ENCODE peak calls at places on chromosomes 11 and 22, in eight cellular contexts. One of them, this sample, is unnamed.

GRCh38 chr11:129862123-129862522 is 33.3 kb downstream of the NFRKB start:
- ATAC-seq in upper lobe of left lung: peak
- ATAC-seq in heart left ventricle: no peak
- ATAC-seq in right lobe of liver: no peak
- ATAC-seq in HCT116: peak
- ATAC-seq in HepG2: peak
- ATAC-seq in IMR-90: peak
- ATAC-seq in body of pancreas: peak
- ATAC-seq in this sample: no peak

GRCh38 chr22:26756675-26757293 is 99.4 kb downstream of the MIAT start:
- ATAC-seq in IMR-90: peak
- ATAC-seq in body of pancreas: peak
- ATAC-seq in right lobe of liver: peak
- ATAC-seq in upper lobe of left lung: peak
- ATAC-seq in HepG2: peak
- ATAC-seq in HCT116: peak
- ATAC-seq in heart left ventricle: peak
- ATAC-seq in this sample: peak

GRCh38 chr11:71193431-71193830 is 58.9 kb downstream of the SHANK2 start:
- ATAC-seq in IMR-90: no peak
- ATAC-seq in upper lobe of left lung: no peak
- ATAC-seq in HepG2: peak
- ATAC-seq in right lobe of liver: peak
- ATAC-seq in HCT116: no peak
- ATAC-seq in heart left ventricle: no peak
- ATAC-seq in body of pancreas: no peak
- ATAC-seq in this sample: no peak

GRCh38 chr11:117062503-117062902 is 35.7 kb downstream of the SIK3 start:
- ATAC-seq in heart left ventricle: no peak
- ATAC-seq in upper lobe of left lung: no peak
- ATAC-seq in HCT116: no peak
- ATAC-seq in HepG2: no peak
- ATAC-seq in IMR-90: no peak
- ATAC-seq in body of pancreas: no peak
- ATAC-seq in right lobe of liver: no peak
- ATAC-seq in this sample: no peak

GRCh38 chr11:61152816-61153592 is 8.2 kb downstream of the VPS37C start:
- ATAC-seq in HCT116: peak
- ATAC-seq in heart left ventricle: peak
- ATAC-seq in IMR-90: peak
- ATAC-seq in right lobe of liver: no peak
- ATAC-seq in HepG2: no peak
- ATAC-seq in body of pancreas: peak
- ATAC-seq in upper lobe of left lung: peak
- ATAC-seq in this sample: peak

GRCh38 chr11:130217133-130217631 is 57.6 kb downstream of the ST14 start:
- ATAC-seq in heart left ventricle: no peak
- ATAC-seq in IMR-90: no peak
- ATAC-seq in HepG2: peak
- ATAC-seq in right lobe of liver: no peak
- ATAC-seq in upper lobe of left lung: no peak
- ATAC-seq in HCT116: no peak
- ATAC-seq in body of pancreas: no peak
- ATAC-seq in this sample: no peak

GRCh38 chr11:58039589-58039988 is 8.8 kb downstream of the OR6Q1 start:
- ATAC-seq in IMR-90: no peak
- ATAC-seq in right lobe of liver: no peak
- ATAC-seq in body of pancreas: peak
- ATAC-seq in heart left ventricle: no peak
- ATAC-seq in HCT116: no peak
- ATAC-seq in HepG2: no peak
- ATAC-seq in upper lobe of left lung: no peak
- ATAC-seq in this sample: no peak

GRCh38 chr11:128727811-128728431 is 34.0 kb downstream of the FLI1 start:
- ATAC-seq in HepG2: no peak
- ATAC-seq in upper lobe of left lung: peak
- ATAC-seq in HCT116: peak
- ATAC-seq in IMR-90: no peak
- ATAC-seq in body of pancreas: no peak
- ATAC-seq in right lobe of liver: peak
- ATAC-seq in heart left ventricle: peak
- ATAC-seq in this sample: no peak

GRCh38 chr11:13343067-13343466 is 65.5 kb downstream of the BMAL1 start:
- ATAC-seq in HCT116: no peak
- ATAC-seq in right lobe of liver: no peak
- ATAC-seq in body of pancreas: no peak
- ATAC-seq in heart left ventricle: no peak
- ATAC-seq in HepG2: no peak
- ATAC-seq in upper lobe of left lung: no peak
- ATAC-seq in IMR-90: no peak
- ATAC-seq in this sample: no peak

GRCh38 chr11:66386171-66387069 is 14.9 kb upstream of the SLC29A2 start:
- ATAC-seq in heart left ventricle: peak
- ATAC-seq in HepG2: peak
- ATAC-seq in HCT116: peak
- ATAC-seq in IMR-90: peak
- ATAC-seq in right lobe of liver: peak
- ATAC-seq in body of pancreas: peak
- ATAC-seq in upper lobe of left lung: peak
- ATAC-seq in this sample: peak

GRCh38 chr22:36658900-36659299 is 44.7 kb downstream of the CACNG2 start:
- ATAC-seq in upper lobe of left lung: no peak
- ATAC-seq in body of pancreas: no peak
- ATAC-seq in IMR-90: no peak
- ATAC-seq in right lobe of liver: no peak
- ATAC-seq in HCT116: no peak
- ATAC-seq in heart left ventricle: no peak
- ATAC-seq in HepG2: no peak
- ATAC-seq in this sample: no peak

GRCh38 chr22:26417406-26417805 is 11.7 kb upstream of the ASPHD2 start:
- ATAC-seq in body of pancreas: no peak
- ATAC-seq in right lobe of liver: no peak
- ATAC-seq in IMR-90: no peak
- ATAC-seq in heart left ventricle: no peak
- ATAC-seq in HepG2: no peak
- ATAC-seq in upper lobe of left lung: no peak
- ATAC-seq in HCT116: no peak
- ATAC-seq in this sample: no peak

GRCh38 chr11:131504199-131504949 is 134.0 kb downstream of the NTM start:
- ATAC-seq in heart left ventricle: peak
- ATAC-seq in right lobe of liver: no peak
- ATAC-seq in HCT116: no peak
- ATAC-seq in IMR-90: no peak
- ATAC-seq in HepG2: peak
- ATAC-seq in body of pancreas: no peak
- ATAC-seq in upper lobe of left lung: peak
- ATAC-seq in this sample: no peak

GRCh38 chr11:44709281-44709562 is 17.5 kb upstream of the TSPAN18 start:
- ATAC-seq in body of pancreas: no peak
- ATAC-seq in IMR-90: no peak
- ATAC-seq in right lobe of liver: peak
- ATAC-seq in heart left ventricle: no peak
- ATAC-seq in HepG2: peak
- ATAC-seq in upper lobe of left lung: no peak
- ATAC-seq in HCT116: peak
- ATAC-seq in this sample: no peak

GRCh38 chr22:49705216-49705600 is 122.5 kb downstream of the BRD1 start:
- ATAC-seq in right lobe of liver: peak
- ATAC-seq in HepG2: no peak
- ATAC-seq in upper lobe of left lung: no peak
- ATAC-seq in heart left ventricle: no peak
- ATAC-seq in body of pancreas: no peak
- ATAC-seq in IMR-90: no peak
- ATAC-seq in HCT116: no peak
- ATAC-seq in this sample: no peak
- TF ChIP-seq POLR2A in right lobe of liver: no peak
- TF ChIP-seq POLR2A in HepG2: no peak
- TF ChIP-seq POLR2A in upper lobe of left lung: no peak
- TF ChIP-seq POLR2A in heart left ventricle: no peak
- TF ChIP-seq POLR2A in body of pancreas: no peak
- TF ChIP-seq POLR2A in IMR-90: no peak
- TF ChIP-seq POLR2A in HCT116: no peak
- TF ChIP-seq POLR2A in this sample: no peak

DNA sequence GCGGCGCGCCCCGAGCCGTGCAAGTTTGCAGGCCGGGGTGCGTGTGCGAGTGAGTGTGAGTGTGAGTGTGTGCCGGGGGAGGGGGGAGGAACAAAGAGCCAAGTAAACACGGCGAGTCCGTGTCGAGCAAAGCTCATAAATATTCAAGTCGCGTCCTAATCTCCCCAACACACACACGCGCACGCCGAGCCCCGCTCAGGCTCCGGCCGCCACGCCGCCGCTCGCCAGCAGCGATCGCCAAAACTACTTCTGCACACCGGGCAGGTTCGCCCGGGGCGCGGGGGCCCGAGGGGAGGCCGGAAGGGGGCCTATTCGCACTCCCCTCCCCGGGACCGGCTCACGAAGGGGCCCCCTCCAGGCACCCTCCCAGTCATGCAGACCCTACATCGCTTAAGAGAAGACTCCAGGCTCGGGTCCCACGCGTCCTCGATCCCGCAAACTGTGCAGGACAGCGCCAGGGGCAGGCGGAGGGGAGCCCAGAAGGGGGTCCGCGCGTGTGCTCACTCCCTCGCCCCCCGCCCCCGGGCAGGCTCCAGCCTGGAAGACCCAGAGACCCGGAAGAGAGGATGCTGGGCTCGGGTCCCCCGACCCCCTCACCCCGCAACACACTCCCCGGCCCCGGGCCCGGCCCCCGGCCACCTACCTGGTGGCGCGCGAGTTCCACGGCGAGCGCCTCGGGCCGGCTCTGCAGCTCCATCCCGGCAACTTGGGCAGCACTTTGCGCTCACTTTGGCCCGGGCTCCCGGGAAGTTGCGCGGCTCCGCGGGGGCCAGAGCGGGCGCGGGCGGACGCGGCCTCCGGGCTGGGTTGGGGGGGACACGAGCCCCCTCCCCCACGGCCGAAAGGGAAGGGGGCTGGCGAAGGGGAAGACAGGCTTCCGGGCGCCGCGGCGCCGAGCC is 703 bp downstream of the PHF21B start:
- ATAC-seq in heart left ventricle: no peak
- ATAC-seq in right lobe of liver: peak
- ATAC-seq in upper lobe of left lung: no peak
- ATAC-seq in HepG2: peak
- ATAC-seq in IMR-90: no peak
- ATAC-seq in HCT116: no peak
- ATAC-seq in body of pancreas: peak
- ATAC-seq in this sample: no peak
- TF ChIP-seq CTCF in heart left ventricle: no peak
- TF ChIP-seq CTCF in right lobe of liver: no peak
- TF ChIP-seq CTCF in upper lobe of left lung: no peak
- TF ChIP-seq CTCF in HepG2: no peak
- TF ChIP-seq CTCF in IMR-90: no peak
- TF ChIP-seq CTCF in HCT116: no peak
- TF ChIP-seq CTCF in body of pancreas: no peak
- TF ChIP-seq CTCF in this sample: no peak

GRCh38 chr22:43923191-43923590 is 414 bp upstream of the PNPLA3 start:
- ATAC-seq in right lobe of liver: no peak
- ATAC-seq in heart left ventricle: no peak
- ATAC-seq in body of pancreas: no peak
- ATAC-seq in HCT116: no peak
- ATAC-seq in upper lobe of left lung: no peak
- ATAC-seq in IMR-90: peak
- ATAC-seq in HepG2: no peak
- ATAC-seq in this sample: no peak

GRCh38 chr22:43925433-43926348 is 2.1 kb downstream of the PNPLA3 start:
- ATAC-seq in upper lobe of left lung: peak
- ATAC-seq in body of pancreas: no peak
- ATAC-seq in IMR-90: no peak
- ATAC-seq in HCT116: no peak
- ATAC-seq in heart left ventricle: no peak
- ATAC-seq in right lobe of liver: peak
- ATAC-seq in HepG2: peak
- ATAC-seq in this sample: no peak

GRCh38 chr22:43922123-43922522 is 1.5 kb upstream of the PNPLA3 start:
- ATAC-seq in upper lobe of left lung: no peak
- ATAC-seq in HepG2: no peak
- ATAC-seq in body of pancreas: no peak
- ATAC-seq in heart left ventricle: no peak
- ATAC-seq in HCT116: no peak
- ATAC-seq in right lobe of liver: no peak
- ATAC-seq in IMR-90: no peak
- ATAC-seq in this sample: no peak

GRCh38 chr22:43926349-43926710 is 2.7 kb downstream of the PNPLA3 start:
- ATAC-seq in right lobe of liver: no peak
- ATAC-seq in IMR-90: no peak
- ATAC-seq in body of pancreas: no peak
- ATAC-seq in upper lobe of left lung: no peak
- ATAC-seq in heart left ventricle: no peak
- ATAC-seq in HepG2: no peak
- ATAC-seq in HCT116: no peak
- ATAC-seq in this sample: no peak

DNA sequence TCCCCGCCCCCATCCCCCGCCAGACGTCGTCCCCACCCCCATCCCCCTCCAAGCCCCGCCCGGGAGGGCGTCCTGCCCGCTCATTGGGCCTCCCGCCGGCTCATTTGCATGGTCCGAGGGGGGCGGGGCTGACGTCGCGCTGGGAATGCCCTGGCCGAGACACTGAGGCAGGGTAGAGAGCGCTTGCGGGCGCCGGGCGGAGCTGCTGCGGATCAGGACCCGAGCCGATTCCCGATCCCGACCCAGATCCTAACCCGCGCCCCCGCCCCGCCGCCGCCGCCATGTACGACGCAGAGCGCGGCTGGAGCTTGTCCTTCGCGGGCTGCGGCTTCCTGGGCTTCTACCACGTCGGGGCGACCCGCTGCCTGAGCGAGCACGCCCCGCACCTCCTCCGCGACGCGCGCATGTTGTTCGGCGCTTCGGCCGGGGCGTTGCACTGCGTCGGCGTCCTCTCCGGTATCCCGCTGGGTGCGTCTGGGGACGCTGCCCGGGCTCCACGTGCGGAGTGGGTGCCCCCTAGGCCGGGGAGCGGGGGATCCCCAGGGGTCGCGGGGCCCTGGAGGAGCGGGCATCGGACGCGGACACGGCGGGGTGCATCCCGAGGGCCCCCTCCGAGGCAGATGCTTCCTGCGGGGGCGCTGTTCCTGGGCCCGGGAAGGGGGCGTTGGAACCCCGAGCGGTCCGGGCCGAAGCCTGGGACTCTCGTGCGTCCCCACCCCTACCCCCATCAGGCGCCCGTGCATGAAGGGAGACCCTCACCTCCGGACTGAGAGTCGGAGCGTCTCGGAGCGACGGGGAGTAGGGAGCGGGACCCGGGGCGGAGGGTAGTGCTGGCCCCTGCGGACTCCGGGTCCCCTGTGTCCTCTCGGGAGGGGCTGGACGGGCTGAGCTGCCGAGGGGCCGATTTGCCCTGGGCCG is at the start of gene PNPLA3:
- ATAC-seq in body of pancreas: peak
- ATAC-seq in HepG2: peak
- ATAC-seq in IMR-90: peak
- ATAC-seq in right lobe of liver: peak
- ATAC-seq in HCT116: peak
- ATAC-seq in heart left ventricle: peak
- ATAC-seq in upper lobe of left lung: peak
- ATAC-seq in this sample: peak
- H3K4me3 ChIP-seq in body of pancreas: peak
- H3K4me3 ChIP-seq in HepG2: peak
- H3K4me3 ChIP-seq in IMR-90: peak
- H3K4me3 ChIP-seq in right lobe of liver: peak
- H3K4me3 ChIP-seq in HCT116: peak
- H3K4me3 ChIP-seq in heart left ventricle: peak
- H3K4me3 ChIP-seq in upper lobe of left lung: peak
- H3K4me3 ChIP-seq in this sample: peak

GRCh38 chr11:18974192-18974591 is 35.0 kb upstream of the MRGPRX1 start:
- ATAC-seq in HCT116: no peak
- ATAC-seq in upper lobe of left lung: no peak
- ATAC-seq in IMR-90: no peak
- ATAC-seq in right lobe of liver: no peak
- ATAC-seq in HepG2: no peak
- ATAC-seq in body of pancreas: no peak
- ATAC-seq in heart left ventricle: no peak
- ATAC-seq in this sample: no peak

GRCh38 chr11:18972336-18972735 is 33.1 kb upstream of the MRGPRX1 start:
- ATAC-seq in right lobe of liver: no peak
- ATAC-seq in IMR-90: no peak
- ATAC-seq in HepG2: no peak
- ATAC-seq in HCT116: no peak
- ATAC-seq in upper lobe of left lung: no peak
- ATAC-seq in heart left ventricle: no peak
- ATAC-seq in body of pancreas: no peak
- ATAC-seq in this sample: no peak
- TF ChIP-seq POLR2A in right lobe of liver: no peak
- TF ChIP-seq POLR2A in IMR-90: no peak
- TF ChIP-seq POLR2A in HepG2: no peak
- TF ChIP-seq POLR2A in HCT116: no peak
- TF ChIP-seq POLR2A in upper lobe of left lung: no peak
- TF ChIP-seq POLR2A in heart left ventricle: no peak
- TF ChIP-seq POLR2A in body of pancreas: no peak
- TF ChIP-seq POLR2A in this sample: no peak